ENCODE peak calls at places on chromosomes 16 and 17, in ten cellular contexts. D is stomach, M is Peyer's patch, W is heart left ventricle, A is breast epithelium, Y is A549, J is lower leg skin, Q is right lobe of liver, E is tibial nerve, C is IMR-90. N is an unnamed sample.

GRCh38 chr16:26642047-26642664 is 424.6 kb upstream of the C16orf82 start:
- DNase-seq in A (no peak), J (no peak), C (no peak), Y (no peak), M (no peak), W (no peak), Q (no peak), E (no peak), D (no peak), N (no peak)

GRCh38 chr17:32156656-32157055 is 14.4 kb downstream of the RHOT1 start:
- DNase-seq in C (no peak), W (no peak), A (no peak), Y (no peak), D (no peak), M (no peak), J (no peak), Q (no peak), E (no peak), N (no peak)

GRCh38 chr17:75721463-75722011 is 278 bp downstream of the ITGB4 start:
- DNase-seq in J (no peak), M (peak), A (no peak), E (no peak), W (no peak), D (peak), Q (no peak), Y (no peak), C (no peak), N (peak)

GRCh38 chr16:23893976-23894375 is 58.2 kb downstream of the PRKCB start:
- DNase-seq in E (no peak), A (no peak), D (no peak), Y (no peak), M (no peak), W (no peak), Q (no peak), C (no peak), J (no peak), N (no peak)

GRCh38 chr17:27009087-27009486 is 284.8 kb upstream of the WSB1 start:
- DNase-seq in Y (no peak), M (no peak), Q (no peak), W (no peak), J (no peak), D (no peak), C (no peak), A (no peak), E (no peak), N (no peak)

GRCh38 chr17:80840011-80840410 is 151.6 kb upstream of the CHMP6 start:
- DNase-seq in W (no peak), Q (no peak), D (no peak), M (no peak), A (no peak), E (no peak), J (no peak), Y (no peak), C (no peak), N (no peak)

GRCh38 chr17:9256944-9257629 is 235.8 kb downstream of the NTN1 start:
- DNase-seq in Y (no peak), A (no peak), M (no peak), J (no peak), C (peak), E (no peak), W (no peak), Q (no peak), D (no peak), N (no peak)

GRCh38 chr16:72313903-72314302 is 141.9 kb upstream of the PMFBP1 start:
- DNase-seq in C (no peak), Q (no peak), A (no peak), M (no peak), E (no peak), W (no peak), Y (no peak), J (no peak), D (no peak), N (no peak)

GRCh38 chr16:81442220-81442908 is 2.2 kb upstream of the CMIP start:
- DNase-seq in A (no peak), Q (no peak), W (no peak), C (no peak), M (no peak), D (no peak), E (no peak), Y (no peak), J (no peak), N (no peak)

GRCh38 chr17:75619506-75620431 is 13.5 kb upstream of the SMIM5 start:
- DNase-seq in M (no peak), D (no peak), Q (no peak), Y (peak), W (no peak), C (peak), J (no peak), E (no peak), A (no peak), N (no peak)

GRCh38 chr17:60371818-60372510 is 20.0 kb downstream of the USP32 start:
- DNase-seq in Q (no peak), E (no peak), M (no peak), J (no peak), C (no peak), W (no peak), Y (no peak), A (no peak), D (no peak), N (no peak)

GRCh38 chr17:34892864-34893263 is 68.4 kb downstream of the CCT6B start:
- DNase-seq in M (no peak), W (no peak), C (no peak), Q (no peak), D (no peak), J (no peak), Y (peak), E (no peak), A (no peak), N (no peak)

GRCh38 chr17:75959046-75959838 is 18.4 kb upstream of the FBF1 start:
- DNase-seq in Y (no peak), Q (no peak), J (no peak), D (no peak), E (no peak), A (no peak), W (no peak), C (no peak), M (no peak), N (no peak)

GRCh38 chr17:76536511-76537287 is 810 bp downstream of the CYGB start:
- DNase-seq in W (no peak), J (no peak), E (no peak), Y (no peak), D (no peak), A (no peak), C (no peak), M (no peak), Q (no peak), N (no peak)

GRCh38 chr17:58331815-58332719 is 3.5 kb upstream of the TSPOAP1 start:
- DNase-seq in Q (peak), W (peak), J (no peak), A (no peak), M (peak), Y (no peak), E (peak), D (peak), C (no peak), N (peak)

GRCh38 chr17:8649157-8650118 is 18.9 kb upstream of the MYH10 start:
- DNase-seq in Q (no peak), W (peak), C (peak), Y (no peak), J (peak), E (no peak), D (no peak), A (no peak), M (no peak), N (no peak)

GRCh38 chr17:18084256-18084655 is 3.5 kb upstream of the DRG2 start:
- DNase-seq in C (no peak), M (no peak), J (no peak), D (no peak), W (no peak), E (no peak), Y (no peak), Q (no peak), A (no peak), N (no peak)

GRCh38 chr17:46885415-46885814 is 34.0 kb downstream of the WNT9B start:
- DNase-seq in W (no peak), D (no peak), A (no peak), M (no peak), C (no peak), Q (no peak), J (no peak), Y (no peak), E (no peak), N (no peak)

GRCh38 chr16:67212766-67213165 is 13.8 kb downstream of the ELMO3 start:
- DNase-seq in Q (no peak), M (no peak), W (no peak), D (no peak), E (no peak), C (no peak), Y (no peak), J (no peak), A (no peak), N (no peak)

GRCh38 chr17:76997981-76998531 is 129.9 kb downstream of the MGAT5B start:
- DNase-seq in C (no peak), E (no peak), M (no peak), Q (no peak), A (no peak), D (no peak), Y (no peak), J (no peak), W (no peak), N (no peak)

GRCh38 chr16:69077251-69077650 is 28.2 kb upstream of the HAS3 start:
- DNase-seq in M (no peak), Q (no peak), J (no peak), E (no peak), D (no peak), A (no peak), Y (peak), C (peak), W (no peak), N (peak)

GRCh38 chr16:65989861-65990260 is 376.6 kb upstream of the CDH5 start:
- DNase-seq in E (peak), D (no peak), C (no peak), W (no peak), Y (no peak), Q (no peak), A (no peak), M (no peak), J (no peak), N (no peak)

GRCh38 chr17:78387982-78388941 is 9.8 kb downstream of the PGS1 start:
- DNase-seq in D (no peak), E (no peak), C (peak), W (peak), J (no peak), A (no peak), M (no peak), Y (no peak), Q (no peak), N (peak)

GRCh38 chr17:78380370-78380769 is 1.9 kb downstream of the PGS1 start:
- DNase-seq in Q (no peak), M (no peak), C (no peak), A (no peak), W (no peak), Y (no peak), J (no peak), E (no peak), D (no peak), N (no peak)

GRCh38 chr17:78381601-78382168 is 3.2 kb downstream of the PGS1 start:
- DNase-seq in E (no peak), M (no peak), C (no peak), W (no peak), Y (no peak), J (no peak), A (no peak), D (no peak), Q (no peak), N (no peak)

GRCh38 chr17:78383725-78384471 is 5.4 kb downstream of the PGS1 start:
- DNase-seq in Y (no peak), Q (peak), M (no peak), D (peak), A (peak), E (peak), W (peak), C (peak), J (peak), N (peak)

DNA sequence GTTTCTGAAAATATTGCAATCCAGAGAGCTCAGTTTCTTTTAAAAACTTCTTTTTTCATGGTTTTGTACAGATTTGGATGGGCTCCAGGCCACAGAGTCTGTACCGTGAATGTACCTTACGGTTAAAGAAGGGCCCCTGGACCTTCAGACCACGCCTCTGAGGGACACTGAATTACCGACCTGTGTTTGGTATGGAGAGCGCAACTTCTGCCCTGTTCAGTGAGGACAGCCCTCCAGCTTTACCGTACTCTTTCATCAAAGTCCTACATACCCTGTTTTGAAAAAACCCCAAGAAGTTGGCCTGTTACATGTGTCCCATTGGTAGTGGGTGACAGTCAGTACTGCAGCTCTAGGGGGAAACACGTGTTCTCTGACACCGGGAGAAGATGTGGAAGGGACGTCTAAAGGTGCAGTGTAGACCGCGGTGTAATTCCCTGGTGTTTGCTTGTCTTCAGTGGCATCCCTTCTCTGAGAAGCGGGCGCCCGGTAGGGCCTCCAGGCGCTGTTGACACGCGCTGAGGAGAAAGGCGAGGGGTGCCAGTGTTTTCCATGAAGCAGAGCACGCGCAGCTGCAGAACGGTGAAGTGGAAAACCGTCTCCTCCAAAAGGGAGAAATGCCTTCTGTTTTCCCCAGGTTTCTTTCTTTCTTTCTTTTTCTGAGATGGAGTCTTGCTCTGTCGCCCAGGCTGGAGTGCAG is 6.2 kb downstream of the PGS1 start:
- DNase-seq in D (no peak), C (no peak), M (no peak), Q (no peak), E (no peak), J (no peak), A (no peak), W (no peak), Y (no peak), N (no peak)
- TF ChIP-seq POLR2A in D (no peak), C (peak), M (no peak), Q (no peak), E (no peak), J (no peak), A (no peak), W (no peak), Y (no peak), N (no peak)

GRCh38 chr17:36547776-36548175 is 3.1 kb downstream of the GGNBP2 start:
- DNase-seq in E (no peak), J (no peak), C (no peak), W (no peak), D (no peak), Y (no peak), M (no peak), Q (no peak), A (no peak), N (no peak)

GRCh38 chr17:36545093-36545464 is 360 bp downstream of the GGNBP2 start:
- DNase-seq in C (no peak), Q (peak), W (no peak), A (no peak), E (no peak), Y (no peak), M (no peak), D (no peak), J (no peak), N (no peak)

GRCh38 chr17:36545465-36546417 is 1.0 kb downstream of the GGNBP2 start:
- DNase-seq in A (peak), M (peak), E (peak), D (peak), C (peak), J (peak), Q (peak), W (peak), Y (peak), N (peak)

GRCh38 chr17:36544320-36545092 is at the start of gene GGNBP2:
- DNase-seq in C (peak), D (peak), Q (peak), M (peak), E (peak), J (peak), W (peak), A (peak), Y (peak), N (peak)

GRCh38 chr17:36546418-36547093 is 1.8 kb downstream of the GGNBP2 start:
- DNase-seq in J (no peak), E (no peak), A (no peak), M (no peak), D (no peak), W (no peak), Y (no peak), C (no peak), Q (no peak), N (no peak)
- H3K4me3 ChIP-seq in J (peak), E (peak), A (peak), M (peak), D (peak), W (peak), Y (peak), C (peak), Q (peak), N (peak)

GRCh38 chr17:81926451-81927144 is 937 bp downstream of the MAFG start:
- DNase-seq in Q (peak), W (peak), M (peak), E (peak), C (peak), D (peak), A (peak), J (peak), Y (peak), N (peak)
- TF ChIP-seq POLR2A in Q (peak), W (no peak), M (peak), E (no peak), C (peak), D (no peak), A (no peak), J (no peak), Y (no peak), N (peak)

DNA sequence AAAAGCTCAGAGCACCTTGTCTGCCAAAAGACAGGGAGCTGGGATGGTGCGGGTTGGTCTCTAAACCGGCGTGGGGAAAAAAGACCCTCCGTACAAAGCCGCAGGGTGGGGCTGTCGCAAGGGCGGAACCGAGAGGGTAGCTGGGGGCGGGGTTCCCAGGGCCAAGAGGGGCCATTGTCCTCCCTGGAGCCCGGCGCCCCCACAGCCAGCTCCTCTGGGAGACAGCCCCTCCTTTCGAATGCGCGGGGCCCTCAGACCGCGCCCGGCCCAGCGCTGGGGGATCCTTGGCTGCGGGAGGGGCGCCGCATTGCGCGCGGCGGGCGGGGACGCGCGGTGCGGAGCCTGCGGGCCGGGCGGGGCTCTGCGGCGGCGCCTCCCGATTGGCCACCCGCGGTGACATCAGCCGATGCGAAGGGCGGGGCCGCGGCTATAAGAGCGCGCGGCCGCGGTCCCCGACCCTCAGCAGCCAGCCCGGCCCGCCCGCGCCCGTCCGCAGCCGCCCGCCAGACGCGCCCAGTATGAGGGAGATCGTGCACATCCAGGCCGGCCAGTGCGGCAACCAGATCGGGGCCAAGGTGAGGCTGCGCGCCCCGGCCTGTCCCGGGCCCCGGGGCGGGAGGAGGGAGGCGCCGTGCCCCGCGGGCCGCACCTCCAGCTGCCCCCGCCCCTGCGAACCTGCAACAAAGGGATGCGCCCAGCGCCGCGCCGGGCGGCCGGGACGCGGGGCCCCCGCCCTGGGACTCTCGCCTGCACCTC is at the start of gene TUBB3:
- DNase-seq in D (peak), J (no peak), C (peak), E (no peak), M (peak), W (peak), Y (peak), Q (peak), A (no peak), N (no peak)
- H3K4me3 ChIP-seq in D (peak), J (peak), C (peak), E (peak), M (peak), W (peak), Y (peak), Q (peak), A (peak), N (no peak)

GRCh38 chr16:28902909-28903308 is 22.1 kb downstream of the RABEP2 start:
- DNase-seq in Y (no peak), W (no peak), D (no peak), M (peak), Q (no peak), E (no peak), J (no peak), A (no peak), C (no peak), N (no peak)
- TF ChIP-seq POLR2A in Y (no peak), W (no peak), D (no peak), M (no peak), Q (no peak), E (no peak), J (no peak), A (no peak), C (no peak), N (no peak)

DNA sequence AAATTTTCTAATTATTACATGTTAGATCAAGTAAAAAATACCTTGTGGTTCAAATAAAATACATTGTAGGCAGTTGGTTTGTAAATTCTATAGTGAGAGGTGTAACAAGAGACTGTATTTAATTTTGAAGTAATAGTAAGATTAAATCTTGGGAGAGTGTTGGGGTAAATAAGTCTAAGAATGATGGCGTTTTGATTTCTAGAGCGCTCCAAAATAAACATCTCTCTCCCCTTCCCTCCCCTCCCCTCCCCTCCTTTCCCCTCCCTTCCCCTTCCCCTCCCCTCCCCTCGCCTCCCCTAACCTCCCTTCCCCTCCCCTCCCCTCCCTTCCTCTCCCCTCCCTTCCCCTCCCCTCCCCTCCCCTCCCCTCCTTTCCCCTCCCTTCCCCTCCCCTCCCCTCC is 200.6 kb upstream of the EEF2KMT start:
- DNase-seq in E (no peak), Y (no peak), C (no peak), M (no peak), Q (no peak), W (no peak), A (no peak), J (no peak), D (no peak), N (no peak)
- H3K4me3 ChIP-seq in E (no peak), Y (no peak), C (no peak), M (no peak), Q (no peak), W (no peak), A (no peak), J (no peak), D (no peak), N (no peak)

GRCh38 chr17:16439303-16439791 is 24.0 kb downstream of the TRPV2 start:
- DNase-seq in J (no peak), D (no peak), A (no peak), Y (no peak), Q (no peak), C (no peak), W (no peak), M (no peak), E (no peak), N (peak)
- TF ChIP-seq POLR2A in J (no peak), D (no peak), A (no peak), Y (no peak), Q (no peak), C (no peak), W (no peak), M (no peak), E (no peak), N (no peak)